ENCODE peak calls at places on chromosomes 3 and 15, in four cellular contexts. E is suprapubic skin; O is breast epithelium; M is CD8-positive, alpha-beta memory T cell. Y is an unnamed sample. For H3K4me1, the result is how much of the 10 kb centered on the place peaks cover.

GRCh38 chr15:35080226-35080625 is 4.9 kb downstream of the NANOGP8 start:
- DNase-seq in E (no peak), O (no peak), M (no peak), Y (no peak)

GRCh38 chr3:71135373-71136088 is 448.0 kb downstream of the FOXP1 start:
- DNase-seq in E (no peak), O (no peak), M (no peak), Y (no peak)

GRCh38 chr3:154430014-154430413 is at the start of gene GPR149:
- DNase-seq in E (no peak), O (no peak), M (no peak), Y (no peak)

GRCh38 chr3:127706312-127706711 is 33.6 kb downstream of the ABTB1 start:
- DNase-seq in E (peak), O (no peak), M (no peak), Y (no peak)

GRCh38 chr3:127005864-127006500 is 23.1 kb downstream of the PLXNA1 start:
- DNase-seq in E (no peak), O (no peak), M (no peak), Y (no peak)

GRCh38 chr3:51434746-51435323 is 43.8 kb downstream of the RBM15B start:
- DNase-seq in E (no peak), O (no peak), M (no peak), Y (no peak)

GRCh38 chr15:75696854-75697259 is 15.8 kb downstream of the CSPG4 start:
- DNase-seq in E (no peak), O (no peak), M (no peak), Y (no peak)

GRCh38 chr3:195907730-195908438 is 467 bp downstream of the TNK2 start:
- DNase-seq in E (no peak), O (no peak), M (peak), Y (no peak)

GRCh38 chr3:44915702-44916438 is 41.5 kb downstream of the TGM4 start:
- DNase-seq in E (no peak), O (no peak), M (no peak), Y (no peak)

GRCh38 chr3:47440131-47440530 is 35.6 kb downstream of the SCAP start:
- DNase-seq in E (no peak), O (peak), M (no peak), Y (no peak)

GRCh38 chr3:179015551-179016020 is 56.0 kb downstream of the ZMAT3 start:
- DNase-seq in E (no peak), O (no peak), M (no peak), Y (no peak)

GRCh38 chr3:195714380-195715011 is 6.3 kb upstream of the MUC20 start:
- DNase-seq in E (no peak), O (no peak), M (no peak), Y (no peak)

GRCh38 chr15:66651913-66652642 is 50.0 kb upstream of the SMAD6 start:
- DNase-seq in E (no peak), O (no peak), M (no peak), Y (no peak)

GRCh38 chr3:189712906-189713483 is 81.8 kb downstream of the TP63 start:
- DNase-seq in E (no peak), O (no peak), M (no peak), Y (no peak)

GRCh38 chr3:12484198-12484982 is at the start of gene TSEN2:
- DNase-seq in E (peak), O (peak), M (peak), Y (peak)

GRCh38 chr15:57534279-57534678 is 57.4 kb upstream of the MYZAP start:
- DNase-seq in E (no peak), O (no peak), M (no peak), Y (no peak)

GRCh38 chr3:162170581-162170980 is 674.0 kb downstream of the OTOL1 start:
- DNase-seq in E (no peak), O (no peak), M (no peak), Y (no peak)

GRCh38 chr3:78908236-78908635 is 859.6 kb downstream of the ROBO1 start:
- DNase-seq in E (no peak), O (no peak), M (no peak), Y (no peak)

DNA sequence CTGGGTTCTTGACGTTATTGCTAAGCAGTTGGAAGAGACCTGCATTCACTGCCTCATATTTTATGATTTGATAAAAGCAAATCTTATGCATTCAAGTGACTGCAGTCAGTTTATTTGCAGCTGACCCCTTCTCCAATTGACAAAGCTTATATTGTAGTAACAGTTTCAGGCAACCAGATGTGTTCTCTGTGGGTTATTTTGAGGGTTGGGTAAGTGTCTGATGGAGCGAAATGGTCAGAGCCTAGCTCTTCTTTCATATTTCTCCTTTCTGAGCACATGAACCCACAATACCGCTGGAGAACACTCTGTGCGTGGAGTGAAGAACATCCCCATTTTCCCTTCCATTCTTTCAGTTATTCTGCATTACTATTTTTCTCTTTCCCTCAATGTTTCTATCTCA is 125.8 kb upstream of the KCNH8 start:
- DNase-seq in E (no peak), O (no peak), M (no peak), Y (no peak)
- H3K4me1 ChIP-seq in E (under half), O (under half), M (under half), Y (under half)

DNA sequence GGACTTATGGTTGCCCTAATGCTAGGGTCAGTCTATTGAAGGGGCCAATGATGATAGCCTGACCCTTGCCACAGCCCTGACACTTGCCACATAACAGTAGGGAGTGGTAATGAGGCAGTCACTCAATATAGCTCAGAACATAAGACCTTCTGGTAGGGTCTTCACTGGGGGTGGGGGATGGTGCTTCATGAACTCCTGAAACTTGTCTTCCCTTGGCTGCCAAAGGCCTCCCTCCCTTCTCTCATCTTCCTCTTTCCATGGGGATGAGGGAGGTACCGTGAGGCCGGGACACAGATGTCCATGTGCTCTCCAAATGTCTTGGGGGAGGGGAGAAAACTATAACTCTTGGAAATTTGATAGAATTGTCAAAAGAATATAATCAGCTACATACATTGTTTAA is 21.1 kb upstream of the THSD4 start:
- DNase-seq in E (no peak), O (no peak), M (no peak), Y (no peak)
- H3K4me1 ChIP-seq in E (under half), O (under half), M (under half), Y (under half)

DNA sequence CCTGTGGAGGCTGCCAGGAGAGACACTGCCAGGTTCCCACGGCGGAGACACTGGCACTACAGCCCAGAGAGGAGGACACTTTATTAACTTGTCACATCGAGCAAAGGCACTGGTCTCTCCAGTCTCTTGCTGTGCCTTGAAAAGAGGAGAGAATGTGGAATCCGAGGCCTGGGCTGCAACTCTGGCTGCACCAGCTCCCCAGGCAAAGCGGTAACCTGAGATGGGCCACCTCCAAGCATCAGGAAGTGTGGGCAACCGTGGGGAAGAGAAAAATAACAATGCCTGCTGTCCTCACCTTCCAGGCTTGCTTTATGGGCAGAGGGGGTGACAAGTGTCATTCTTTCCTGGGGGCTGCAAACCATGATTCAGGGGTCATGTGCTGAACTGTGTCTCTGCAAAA is 91.6 kb upstream of the RGMA start:
- DNase-seq in E (no peak), O (no peak), M (no peak), Y (no peak)
- H3K4me1 ChIP-seq in E (under half), O (under half), M (under half), Y (under half)

GRCh38 chr15:62486041-62486440 is 321.0 kb upstream of the C2CD4B start:
- DNase-seq in E (no peak), O (no peak), M (no peak), Y (no peak)
- H3K4me1 ChIP-seq in E (under half), O (under half), M (under half), Y (under half)

GRCh38 chr15:41932101-41932500 is 38.2 kb upstream of the SPTBN5 start:
- DNase-seq in E (no peak), O (no peak), M (no peak), Y (no peak)

GRCh38 chr15:41933771-41934170 is 38.6 kb downstream of the EHD4 start:
- DNase-seq in E (no peak), O (no peak), M (no peak), Y (no peak)

GRCh38 chr15:41932939-41933725 is 39.2 kb downstream of the EHD4 start:
- DNase-seq in E (no peak), O (no peak), M (no peak), Y (no peak)

GRCh38 chr15:41930867-41931222 is 37.0 kb upstream of the SPTBN5 start:
- DNase-seq in E (no peak), O (no peak), M (no peak), Y (no peak)

DNA sequence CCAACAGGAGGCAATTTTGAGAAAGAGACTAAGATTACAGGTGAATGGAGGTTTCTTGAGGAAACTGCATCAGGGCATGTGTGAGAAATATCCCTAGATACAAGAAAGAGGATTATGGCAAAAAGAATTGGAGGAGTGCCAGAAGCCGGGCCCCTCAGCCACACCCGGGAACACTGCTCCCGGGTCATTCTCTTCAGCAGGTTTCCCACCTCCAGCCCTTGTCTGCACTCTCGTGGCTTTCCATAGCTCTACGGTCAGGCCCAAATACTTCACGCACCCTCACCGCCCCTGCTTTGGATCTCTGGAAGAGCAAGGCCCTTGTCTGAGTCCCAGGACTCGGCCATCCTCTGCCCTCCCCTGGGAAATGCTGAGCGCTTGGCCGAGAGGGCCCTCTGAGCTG is 38.7 kb upstream of the SPTBN5 start:
- DNase-seq in E (no peak), O (no peak), M (no peak), Y (no peak)
- H3K4me1 ChIP-seq in E (half or more), O (under half), M (under half), Y (half or more)

GRCh38 chr3:120427201-120427600 is 23.6 kb downstream of the FSTL1 start:
- DNase-seq in E (peak), O (no peak), M (no peak), Y (no peak)
- H3K4me1 ChIP-seq in E (under half), O (under half), M (under half), Y (under half)

GRCh38 chr3:37453393-37454391 is 279.3 kb upstream of the LRRFIP2 start:
- DNase-seq in E (no peak), O (peak), M (no peak), Y (no peak)

GRCh38 chr3:37458162-37458895 is 283.9 kb upstream of the LRRFIP2 start:
- DNase-seq in E (no peak), O (no peak), M (no peak), Y (no peak)

GRCh38 chr3:37457392-37458065 is 283.1 kb upstream of the LRRFIP2 start:
- DNase-seq in E (no peak), O (no peak), M (no peak), Y (no peak)

GRCh38 chr3:37456270-37456708 is 281.9 kb upstream of the LRRFIP2 start:
- DNase-seq in E (no peak), O (peak), M (no peak), Y (no peak)

DNA sequence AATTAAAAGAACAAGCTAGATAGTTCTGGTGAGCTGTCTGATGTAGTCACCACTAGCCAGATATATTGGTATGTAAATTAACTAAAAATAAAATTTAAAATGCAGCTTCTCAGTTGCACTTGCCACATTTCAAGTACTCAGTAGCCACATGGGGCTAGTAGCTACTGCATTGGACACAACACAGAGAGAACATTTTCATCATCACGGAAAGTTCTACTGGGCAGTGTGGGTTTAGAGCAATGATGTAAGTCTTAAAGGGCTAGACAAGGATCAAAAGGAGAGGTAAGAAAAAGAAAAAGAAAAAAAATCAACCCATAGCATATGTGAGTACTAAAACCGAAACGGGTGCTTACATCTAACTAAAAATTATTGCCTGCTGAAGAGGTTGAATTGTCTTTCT is 282.4 kb upstream of the LRRFIP2 start:
- DNase-seq in E (no peak), O (no peak), M (no peak), Y (no peak)
- H3K4me1 ChIP-seq in E (half or more), O (under half), M (under half), Y (half or more)

GRCh38 chr3:73009008-73009407 is 12.4 kb downstream of the PPP4R2 start:
- DNase-seq in E (no peak), O (no peak), M (no peak), Y (no peak)

GRCh38 chr3:73004316-73004715 is 7.7 kb downstream of the PPP4R2 start:
- DNase-seq in E (no peak), O (no peak), M (no peak), Y (no peak)

GRCh38 chr3:73007992-73008712 is 11.5 kb downstream of the PPP4R2 start:
- DNase-seq in E (no peak), O (no peak), M (no peak), Y (no peak)

GRCh38 chr3:73010158-73010557 is 13.5 kb downstream of the PPP4R2 start:
- DNase-seq in E (no peak), O (no peak), M (no peak), Y (no peak)

DNA sequence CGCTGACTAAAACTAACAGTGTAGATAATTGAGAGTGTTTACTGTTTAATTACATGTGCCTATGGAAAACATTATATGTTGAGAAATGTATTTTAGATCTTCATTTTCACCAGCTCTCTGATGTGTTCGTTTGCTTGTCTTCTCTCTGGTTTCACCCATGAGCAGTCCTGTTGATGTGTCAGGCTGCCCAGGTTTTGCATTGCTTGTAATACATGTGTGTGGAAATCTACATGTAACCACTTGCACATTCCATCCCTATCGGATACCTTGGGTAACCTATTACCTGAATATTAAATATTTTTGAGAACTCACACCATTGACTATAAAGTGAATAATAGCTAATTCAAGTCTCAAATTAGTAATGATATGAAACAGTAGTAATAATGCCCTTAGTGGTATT is 13.1 kb downstream of the PPP4R2 start:
- DNase-seq in E (no peak), O (no peak), M (no peak), Y (no peak)
- H3K4me1 ChIP-seq in E (under half), O (under half), M (under half), Y (under half)

DNA sequence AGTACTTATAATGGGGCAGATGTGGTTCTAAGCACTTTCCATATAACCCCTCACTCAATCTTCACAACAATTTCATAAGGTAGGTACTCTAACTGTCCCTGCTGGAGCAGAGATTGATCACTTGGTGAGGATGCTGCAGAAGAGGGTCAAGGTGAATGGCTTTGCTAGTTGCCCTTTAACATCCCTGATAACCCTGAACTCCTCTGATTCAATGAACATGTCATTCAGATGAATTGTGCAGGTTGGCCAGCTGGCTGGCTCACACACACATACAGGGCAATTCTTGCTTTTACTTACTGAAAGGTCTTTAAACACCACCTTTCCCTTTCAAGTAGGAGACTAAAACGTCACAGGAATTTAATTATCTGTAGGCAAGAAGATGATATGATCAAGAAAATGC is 984.2 kb upstream of the CFAP20DC start:
- DNase-seq in E (no peak), O (no peak), M (no peak), Y (no peak)
- H3K4me1 ChIP-seq in E (under half), O (under half), M (under half), Y (under half)

Y was measured in esophagus squamous epithelium.